ENCODE peak calls at places on chromosomes 6 and 20, in seven cellular contexts. One of them, this sample, is unnamed.

GRCh38 chr20:36856691-36857635 is 19.0 kb upstream of the TLDC2 start:
- DNase-seq in activated CD4-positive, alpha-beta T cell treated with anti-CD3 and anti-CD28 coated beads, Interleukin-2, amount 50 U/mL, for 48 hours: no peak
- DNase-seq in T-helper 9 cell: no peak
- DNase-seq in effector CD4-positive, alpha-beta T cell: no peak
- DNase-seq in hippocampal formation: no peak
- DNase-seq in RWPE1: no peak
- DNase-seq in AG08396: no peak
- DNase-seq in this sample: peak; percentile 51

GRCh38 chr6:26311385-26312095 is 53.5 kb upstream of the BTN3A2 start:
- DNase-seq in AG08396: no peak
- DNase-seq in T-helper 9 cell: no peak
- DNase-seq in hippocampal formation: peak; percentile 43
- DNase-seq in RWPE1: no peak
- DNase-seq in activated CD4-positive, alpha-beta T cell treated with anti-CD3 and anti-CD28 coated beads, Interleukin-2, amount 50 U/mL, for 48 hours: peak; percentile 55
- DNase-seq in effector CD4-positive, alpha-beta T cell: peak; percentile 35
- DNase-seq in this sample: peak; percentile 70

GRCh38 chr20:25859649-25860530 is 163.2 kb upstream of the ZNF337 start:
- DNase-seq in activated CD4-positive, alpha-beta T cell treated with anti-CD3 and anti-CD28 coated beads, Interleukin-2, amount 50 U/mL, for 48 hours: peak; percentile 74
- DNase-seq in effector CD4-positive, alpha-beta T cell: peak; percentile 56
- DNase-seq in hippocampal formation: peak; percentile 58
- DNase-seq in T-helper 9 cell: peak; percentile 52
- DNase-seq in AG08396: peak; percentile 68
- DNase-seq in RWPE1: peak; percentile 29
- DNase-seq in this sample: peak; percentile 77

GRCh38 chr20:63435552-63435951 is 36.9 kb downstream of the KCNQ2 start:
- DNase-seq in activated CD4-positive, alpha-beta T cell treated with anti-CD3 and anti-CD28 coated beads, Interleukin-2, amount 50 U/mL, for 48 hours: no peak
- DNase-seq in T-helper 9 cell: no peak
- DNase-seq in hippocampal formation: no peak
- DNase-seq in effector CD4-positive, alpha-beta T cell: no peak
- DNase-seq in RWPE1: no peak
- DNase-seq in AG08396: peak; percentile 64
- DNase-seq in this sample: no peak

GRCh38 chr6:109740787-109741186 is 49.7 kb downstream of the FIG4 start:
- DNase-seq in hippocampal formation: no peak
- DNase-seq in AG08396: no peak
- DNase-seq in activated CD4-positive, alpha-beta T cell treated with anti-CD3 and anti-CD28 coated beads, Interleukin-2, amount 50 U/mL, for 48 hours: no peak
- DNase-seq in T-helper 9 cell: no peak
- DNase-seq in RWPE1: no peak
- DNase-seq in effector CD4-positive, alpha-beta T cell: no peak
- DNase-seq in this sample: no peak

GRCh38 chr6:33249732-33250625 is 21.7 kb downstream of the VPS52 start:
- DNase-seq in RWPE1: peak; percentile 55
- DNase-seq in T-helper 9 cell: no peak
- DNase-seq in hippocampal formation: no peak
- DNase-seq in AG08396: peak; percentile 45
- DNase-seq in activated CD4-positive, alpha-beta T cell treated with anti-CD3 and anti-CD28 coated beads, Interleukin-2, amount 50 U/mL, for 48 hours: peak; percentile 13
- DNase-seq in effector CD4-positive, alpha-beta T cell: no peak
- DNase-seq in this sample: no peak

GRCh38 chr20:34581341-34582189 is 23.0 kb downstream of the MAP1LC3A start:
- DNase-seq in RWPE1: no peak
- DNase-seq in effector CD4-positive, alpha-beta T cell: no peak
- DNase-seq in activated CD4-positive, alpha-beta T cell treated with anti-CD3 and anti-CD28 coated beads, Interleukin-2, amount 50 U/mL, for 48 hours: peak; percentile 38
- DNase-seq in hippocampal formation: peak; percentile 76
- DNase-seq in AG08396: no peak
- DNase-seq in T-helper 9 cell: no peak
- DNase-seq in this sample: no peak

GRCh38 chr20:32737371-32738223 is 5.7 kb downstream of the COMMD7 start:
- DNase-seq in hippocampal formation: no peak
- DNase-seq in activated CD4-positive, alpha-beta T cell treated with anti-CD3 and anti-CD28 coated beads, Interleukin-2, amount 50 U/mL, for 48 hours: peak; percentile 15
- DNase-seq in T-helper 9 cell: no peak
- DNase-seq in RWPE1: no peak
- DNase-seq in effector CD4-positive, alpha-beta T cell: peak; percentile 16
- DNase-seq in AG08396: peak; percentile 56
- DNase-seq in this sample: no peak

GRCh38 chr6:37698264-37699137 is 818 bp upstream of the MDGA1 start:
- DNase-seq in AG08396: peak; percentile 71
- DNase-seq in activated CD4-positive, alpha-beta T cell treated with anti-CD3 and anti-CD28 coated beads, Interleukin-2, amount 50 U/mL, for 48 hours: peak; percentile 57
- DNase-seq in hippocampal formation: no peak
- DNase-seq in T-helper 9 cell: peak; percentile 43
- DNase-seq in effector CD4-positive, alpha-beta T cell: peak; percentile 54
- DNase-seq in RWPE1: peak; percentile 32
- DNase-seq in this sample: peak; percentile 68

GRCh38 chr6:129317931-129318820 is 391.8 kb downstream of the ARHGAP18 start:
- DNase-seq in hippocampal formation: no peak
- DNase-seq in RWPE1: peak; percentile 21
- DNase-seq in activated CD4-positive, alpha-beta T cell treated with anti-CD3 and anti-CD28 coated beads, Interleukin-2, amount 50 U/mL, for 48 hours: no peak
- DNase-seq in effector CD4-positive, alpha-beta T cell: no peak
- DNase-seq in T-helper 9 cell: no peak
- DNase-seq in AG08396: no peak
- DNase-seq in this sample: no peak

GRCh38 chr6:134065706-134066105 is 13.3 kb upstream of the SLC2A12 start:
- DNase-seq in effector CD4-positive, alpha-beta T cell: no peak
- DNase-seq in RWPE1: no peak
- DNase-seq in AG08396: no peak
- DNase-seq in hippocampal formation: no peak
- DNase-seq in T-helper 9 cell: no peak
- DNase-seq in activated CD4-positive, alpha-beta T cell treated with anti-CD3 and anti-CD28 coated beads, Interleukin-2, amount 50 U/mL, for 48 hours: no peak
- DNase-seq in this sample: no peak

GRCh38 chr6:63814459-63814858 is 178.9 kb downstream of the PHF3 start:
- DNase-seq in T-helper 9 cell: no peak
- DNase-seq in RWPE1: no peak
- DNase-seq in effector CD4-positive, alpha-beta T cell: no peak
- DNase-seq in AG08396: no peak
- DNase-seq in hippocampal formation: no peak
- DNase-seq in activated CD4-positive, alpha-beta T cell treated with anti-CD3 and anti-CD28 coated beads, Interleukin-2, amount 50 U/mL, for 48 hours: no peak
- DNase-seq in this sample: no peak

GRCh38 chr6:12957321-12958051 is 240.9 kb downstream of the PHACTR1 start:
- DNase-seq in activated CD4-positive, alpha-beta T cell treated with anti-CD3 and anti-CD28 coated beads, Interleukin-2, amount 50 U/mL, for 48 hours: peak; percentile 3
- DNase-seq in T-helper 9 cell: no peak
- DNase-seq in RWPE1: peak; percentile 9
- DNase-seq in AG08396: peak; percentile 42
- DNase-seq in effector CD4-positive, alpha-beta T cell: no peak
- DNase-seq in hippocampal formation: peak; percentile 77
- DNase-seq in this sample: peak; percentile 5

GRCh38 chr6:169131356-169131755 is 122.3 kb downstream of the THBS2 start:
- DNase-seq in effector CD4-positive, alpha-beta T cell: no peak
- DNase-seq in AG08396: no peak
- DNase-seq in RWPE1: no peak
- DNase-seq in hippocampal formation: peak; percentile 16
- DNase-seq in activated CD4-positive, alpha-beta T cell treated with anti-CD3 and anti-CD28 coated beads, Interleukin-2, amount 50 U/mL, for 48 hours: no peak
- DNase-seq in T-helper 9 cell: no peak
- DNase-seq in this sample: no peak

GRCh38 chr20:13868331-13868730 is 83.5 kb downstream of the NDUFAF5 start:
- DNase-seq in hippocampal formation: no peak
- DNase-seq in effector CD4-positive, alpha-beta T cell: no peak
- DNase-seq in RWPE1: no peak
- DNase-seq in activated CD4-positive, alpha-beta T cell treated with anti-CD3 and anti-CD28 coated beads, Interleukin-2, amount 50 U/mL, for 48 hours: no peak
- DNase-seq in T-helper 9 cell: no peak
- DNase-seq in AG08396: peak; percentile 46
- DNase-seq in this sample: no peak

GRCh38 chr6:33430991-33431879 is 11.4 kb downstream of the SYNGAP1 start:
- DNase-seq in effector CD4-positive, alpha-beta T cell: peak; percentile 79
- DNase-seq in AG08396: peak; percentile 93
- DNase-seq in hippocampal formation: peak; percentile 55
- DNase-seq in T-helper 9 cell: peak; percentile 73
- DNase-seq in RWPE1: peak; percentile 73
- DNase-seq in activated CD4-positive, alpha-beta T cell treated with anti-CD3 and anti-CD28 coated beads, Interleukin-2, amount 50 U/mL, for 48 hours: peak; percentile 74
- DNase-seq in this sample: peak; percentile 79

GRCh38 chr6:75230484-75231325 is 12.9 kb downstream of the COX7A2 start:
- DNase-seq in effector CD4-positive, alpha-beta T cell: no peak
- DNase-seq in AG08396: peak; percentile 55
- DNase-seq in activated CD4-positive, alpha-beta T cell treated with anti-CD3 and anti-CD28 coated beads, Interleukin-2, amount 50 U/mL, for 48 hours: no peak
- DNase-seq in T-helper 9 cell: no peak
- DNase-seq in RWPE1: peak; percentile 66
- DNase-seq in hippocampal formation: peak; percentile 50
- DNase-seq in this sample: no peak

GRCh38 chr20:63747622-63748355 is 8.2 kb downstream of the SLC2A4RG start:
- DNase-seq in activated CD4-positive, alpha-beta T cell treated with anti-CD3 and anti-CD28 coated beads, Interleukin-2, amount 50 U/mL, for 48 hours: no peak
- DNase-seq in T-helper 9 cell: no peak
- DNase-seq in AG08396: peak; percentile 25
- DNase-seq in hippocampal formation: no peak
- DNase-seq in RWPE1: no peak
- DNase-seq in effector CD4-positive, alpha-beta T cell: no peak
- DNase-seq in this sample: no peak

GRCh38 chr6:156801712-156802111 is 24.5 kb downstream of the ARID1B start:
- DNase-seq in RWPE1: no peak
- DNase-seq in hippocampal formation: no peak
- DNase-seq in T-helper 9 cell: no peak
- DNase-seq in AG08396: no peak
- DNase-seq in effector CD4-positive, alpha-beta T cell: no peak
- DNase-seq in activated CD4-positive, alpha-beta T cell treated with anti-CD3 and anti-CD28 coated beads, Interleukin-2, amount 50 U/mL, for 48 hours: no peak
- DNase-seq in this sample: no peak

GRCh38 chr20:35821807-35822242 is 50.0 kb downstream of the PHF20 start:
- DNase-seq in AG08396: peak; percentile 47
- DNase-seq in hippocampal formation: no peak
- DNase-seq in effector CD4-positive, alpha-beta T cell: no peak
- DNase-seq in activated CD4-positive, alpha-beta T cell treated with anti-CD3 and anti-CD28 coated beads, Interleukin-2, amount 50 U/mL, for 48 hours: no peak
- DNase-seq in T-helper 9 cell: no peak
- DNase-seq in RWPE1: peak; percentile 70
- DNase-seq in this sample: no peak

GRCh38 chr6:358432-358831 is 33.1 kb upstream of the IRF4 start:
- DNase-seq in T-helper 9 cell: no peak
- DNase-seq in AG08396: no peak
- DNase-seq in RWPE1: no peak
- DNase-seq in effector CD4-positive, alpha-beta T cell: no peak
- DNase-seq in activated CD4-positive, alpha-beta T cell treated with anti-CD3 and anti-CD28 coated beads, Interleukin-2, amount 50 U/mL, for 48 hours: no peak
- DNase-seq in hippocampal formation: no peak
- DNase-seq in this sample: no peak

GRCh38 chr6:129675669-129676472 is 34.1 kb downstream of the ARHGAP18 start:
- DNase-seq in T-helper 9 cell: no peak
- DNase-seq in RWPE1: no peak
- DNase-seq in effector CD4-positive, alpha-beta T cell: no peak
- DNase-seq in AG08396: no peak
- DNase-seq in activated CD4-positive, alpha-beta T cell treated with anti-CD3 and anti-CD28 coated beads, Interleukin-2, amount 50 U/mL, for 48 hours: no peak
- DNase-seq in hippocampal formation: no peak
- DNase-seq in this sample: no peak

GRCh38 chr6:3114377-3114776 is 4.1 kb upstream of the BPHL start:
- DNase-seq in T-helper 9 cell: no peak
- DNase-seq in hippocampal formation: no peak
- DNase-seq in RWPE1: no peak
- DNase-seq in AG08396: no peak
- DNase-seq in effector CD4-positive, alpha-beta T cell: no peak
- DNase-seq in activated CD4-positive, alpha-beta T cell treated with anti-CD3 and anti-CD28 coated beads, Interleukin-2, amount 50 U/mL, for 48 hours: no peak
- DNase-seq in this sample: no peak

GRCh38 chr6:55069132-55069781 is 105.1 kb upstream of the HCRTR2 start:
- DNase-seq in hippocampal formation: peak; percentile 29
- DNase-seq in effector CD4-positive, alpha-beta T cell: no peak
- DNase-seq in AG08396: peak; percentile 31
- DNase-seq in RWPE1: peak; percentile 35
- DNase-seq in activated CD4-positive, alpha-beta T cell treated with anti-CD3 and anti-CD28 coated beads, Interleukin-2, amount 50 U/mL, for 48 hours: no peak
- DNase-seq in T-helper 9 cell: no peak
- DNase-seq in this sample: no peak